ENCODE peak calls at places on chromosomes 4 and X, in six cellular contexts. C is hippocampal formation, Q is right atrium auricular region, O is NCI-H446 treated with DMSO at 0.1 percent for 48 hours, P is Ammon's horn, R is Caco-2. W is an unnamed sample.

GRCh38 chrX:46840946-46841740 is 4.3 kb downstream of the RP2 start:
- DNase-seq in O (peak; percentile 69), Q (no peak), C (peak; percentile 32), P (peak; percentile 57), R (no peak), W (no peak)

GRCh38 chr4:48546336-48546735 is 56.3 kb downstream of the ZAR1 start:
- DNase-seq in P (peak; percentile 59), R (peak; percentile 43), O (no peak), Q (no peak), C (no peak), W (peak; percentile 29)

GRCh38 chr4:10581022-10581421 is 103.5 kb downstream of the CLNK start:
- DNase-seq in C (no peak), R (no peak), P (no peak), Q (no peak), O (no peak), W (no peak)

GRCh38 chr4:129261584-129261983 is 165.6 kb downstream of the C4orf33 start:
- DNase-seq in P (no peak), C (no peak), O (no peak), Q (no peak), R (no peak), W (no peak)

GRCh38 chrX:13263560-13264251 is 56.1 kb downstream of the ATXN3L start:
- DNase-seq in Q (no peak), R (no peak), C (no peak), P (no peak), O (no peak), W (no peak)

GRCh38 chrX:110026099-110026844 is 23.4 kb downstream of the TMEM164 start:
- DNase-seq in Q (no peak), O (no peak), P (no peak), R (no peak), C (no peak), W (peak; percentile 8)

GRCh38 chr4:1056671-1057402 is 45.4 kb downstream of the FGFRL1 start:
- DNase-seq in P (no peak), Q (no peak), R (no peak), O (no peak), C (no peak), W (no peak)

GRCh38 chrX:153533041-153533565 is 15.7 kb downstream of the ATP2B3 start:
- DNase-seq in P (no peak), O (no peak), R (no peak), Q (no peak), C (no peak), W (no peak)

GRCh38 chr4:3677671-3678070 is 88.5 kb upstream of the ADRA2C start:
- DNase-seq in Q (no peak), O (no peak), R (no peak), C (no peak), P (no peak), W (no peak)

GRCh38 chrX:151746502-151746901 is 12.0 kb downstream of the CNGA2 start:
- DNase-seq in R (no peak), O (no peak), P (no peak), Q (no peak), C (no peak), W (no peak)

GRCh38 chr4:148575577-148575976 is 133.4 kb upstream of the NR3C2 start:
- DNase-seq in Q (no peak), O (no peak), R (no peak), P (no peak), C (no peak), W (no peak)

GRCh38 chr4:113760094-113760851 is 1.3 kb downstream of the CAMK2D start:
- DNase-seq in Q (no peak), P (peak; percentile 42), R (peak; percentile 16), C (no peak), O (no peak), W (peak; percentile 10)

GRCh38 chr4:3387943-3388348 is 53.8 kb upstream of the HGFAC start:
- DNase-seq in C (peak; percentile 61), P (peak; percentile 86), R (no peak), Q (peak; percentile 89), O (no peak), W (peak; percentile 72)

GRCh38 chrX:133776072-133776471 is 209.3 kb downstream of the GPC3 start:
- DNase-seq in P (no peak), R (peak; percentile 19), Q (no peak), O (no peak), C (no peak), W (peak; percentile 6)

GRCh38 chrX:22395372-22395771 is 122.7 kb downstream of the CBLL2 start:
- DNase-seq in Q (no peak), P (no peak), R (no peak), O (no peak), C (no peak), W (no peak)

GRCh38 chr4:38160487-38161207 is 200.4 kb downstream of the PTTG2 start:
- DNase-seq in P (no peak), Q (peak; percentile 72), R (peak; percentile 19), O (no peak), C (no peak), W (peak; percentile 78)

GRCh38 chr4:121227254-121227867 is 63.2 kb upstream of the TNIP3 start:
- DNase-seq in R (no peak), Q (no peak), C (no peak), O (no peak), P (no peak), W (no peak)

GRCh38 chrX:14676431-14676830 is 147.1 kb downstream of the GLRA2 start:
- DNase-seq in C (no peak), R (no peak), P (no peak), O (no peak), Q (no peak), W (no peak)

W was measured in AG20443.